ENCODE peak calls at places on chromosomes 5 and 9, in five cellular contexts. M, J, E, F and A are unnamed samples.

GRCh38 chr5:17411436-17411835 is 86.6 kb upstream of the TAF11L2 start:
- DNase-seq in M (no peak), F (no peak), E (no peak), J (no peak), A (no peak)

GRCh38 chr5:61796773-61797172 is 464.7 kb downstream of the ZSWIM6 start:
- DNase-seq in E (no peak), F (no peak), J (no peak), M (no peak), A (no peak)

GRCh38 chr5:94309166-94309565 is 309.2 kb downstream of the KIAA0825 start:
- DNase-seq in F (no peak), J (no peak), M (no peak), E (no peak), A (no peak)

GRCh38 chr5:141508440-141508807 is 19.5 kb downstream of the PCDHGC5 start:
- DNase-seq in E (no peak), F (peak; percentile 49), M (no peak), J (no peak), A (no peak)

GRCh38 chr5:56405536-56405935 is 172.4 kb upstream of the ANKRD55 start:
- DNase-seq in M (no peak), J (no peak), E (no peak), F (no peak), A (no peak)

GRCh38 chr5:125326114-125326513 is 579.7 kb upstream of the ZNF608 start:
- DNase-seq in E (no peak), J (peak; percentile 93), M (peak; percentile 89), F (peak; percentile 51), A (peak; percentile 40)

GRCh38 chr5:12910611-12911010 is 1006.4 kb upstream of the CTNND2 start:
- DNase-seq in J (peak; percentile 84), M (no peak), F (no peak), E (no peak), A (no peak)

GRCh38 chr5:54443264-54443663 is 12.2 kb upstream of the HSPB3 start:
- DNase-seq in J (peak; percentile 51), M (no peak), F (peak; percentile 30), E (no peak), A (no peak)

GRCh38 chr5:40410939-40411635 is 268.6 kb upstream of the PTGER4 start:
- DNase-seq in F (peak; percentile 43), J (no peak), M (no peak), E (no peak), A (no peak)

GRCh38 chr9:137052998-137053943 is 590 bp downstream of the ENTPD2 start:
- DNase-seq in J (no peak), M (no peak), F (no peak), E (no peak), A (no peak)

GRCh38 chr9:31142456-31142855 is 1242.0 kb upstream of the ACO1 start:
- DNase-seq in J (no peak), F (peak; percentile 2), E (no peak), M (no peak), A (no peak)

GRCh38 chr5:173648308-173648866 is 31.9 kb upstream of the BOD1 start:
- DNase-seq in J (no peak), F (no peak), M (no peak), E (no peak), A (no peak)

GRCh38 chr5:38500861-38501260 is 55.6 kb downstream of the LIFR start:
- DNase-seq in J (no peak), E (no peak), M (no peak), F (no peak), A (no peak)

GRCh38 chr5:112371054-112371453 is 48.0 kb downstream of the EPB41L4A start:
- DNase-seq in J (no peak), M (no peak), E (no peak), F (no peak), A (no peak)

GRCh38 chr5:66197764-66198405 is 53.8 kb downstream of the SREK1 start:
- DNase-seq in F (no peak), E (no peak), M (no peak), J (no peak), A (no peak)

GRCh38 chr5:17154211-17154996 is 63.0 kb upstream of the BASP1 start:
- DNase-seq in E (no peak), F (peak; percentile 91), M (no peak), J (peak; percentile 72), A (peak; percentile 47)

GRCh38 chr5:142432369-142432863 is 107.6 kb upstream of the SPRY4 start:
- DNase-seq in J (no peak), E (no peak), F (peak; percentile 73), M (no peak), A (peak; percentile 75)

GRCh38 chr9:120755827-120756434 is 37.3 kb downstream of the FBXW2 start:
- DNase-seq in M (peak; percentile 29), E (peak; percentile 71), J (peak; percentile 65), F (peak; percentile 21), A (peak; percentile 71)

GRCh38 chr5:87002485-87002884 is 265.2 kb upstream of the RASA1 start:
- DNase-seq in M (no peak), F (no peak), J (no peak), E (no peak), A (no peak)

GRCh38 chr9:131707677-131708612 is 31.9 kb downstream of the RAPGEF1 start:
- DNase-seq in M (peak; percentile 95), J (peak; percentile 76), F (peak; percentile 52), E (no peak), A (peak; percentile 79)

GRCh38 chr5:59873113-59873512 is 20.4 kb downstream of the PDE4D start:
- DNase-seq in J (no peak), F (peak; percentile 66), E (no peak), M (no peak), A (no peak)

GRCh38 chr5:61449756-61450155 is 117.7 kb downstream of the ZSWIM6 start:
- DNase-seq in F (no peak), E (no peak), J (no peak), M (no peak), A (peak; percentile 39)

GRCh38 chr9:108035485-108035884 is 545.9 kb upstream of the KLF4 start:
- DNase-seq in M (no peak), E (no peak), J (no peak), F (no peak), A (no peak)

GRCh38 chr9:108039012-108039411 is 549.4 kb upstream of the KLF4 start:
- DNase-seq in M (no peak), F (no peak), J (no peak), E (no peak), A (no peak)

GRCh38 chr9:108040783-108041182 is 551.2 kb upstream of the KLF4 start:
- DNase-seq in E (no peak), M (no peak), J (no peak), F (no peak), A (peak; percentile 8)

GRCh38 chr9:108041551-108041950 is 552.0 kb upstream of the KLF4 start:
- DNase-seq in F (no peak), M (no peak), J (no peak), E (no peak), A (no peak)

GRCh38 chr9:108039491-108039890 is 549.9 kb upstream of the KLF4 start:
- DNase-seq in E (no peak), F (no peak), M (no peak), J (no peak), A (no peak)
- H3K4me1 ChIP-seq in E (no peaks in the 10 kb centered on the region), F (peaks cover 13% of the 10 kb centered on the region), M (no peaks in the 10 kb centered on the region), J (peaks cover 12% of the 10 kb centered on the region), A (no peaks in the 10 kb centered on the region)

GRCh38 chr9:134223601-134224122 is 59.3 kb upstream of the RNU6ATAC start:
- DNase-seq in J (no peak), F (no peak), E (no peak), M (peak; percentile 41), A (no peak)
- H3K4me1 ChIP-seq in J (no peaks in the 10 kb centered on the region), F (peaks cover 15% of the 10 kb centered on the region), E (peaks cover 11% of the 10 kb centered on the region), M (peaks cover 8% of the 10 kb centered on the region), A (no peaks in the 10 kb centered on the region)

DNA sequence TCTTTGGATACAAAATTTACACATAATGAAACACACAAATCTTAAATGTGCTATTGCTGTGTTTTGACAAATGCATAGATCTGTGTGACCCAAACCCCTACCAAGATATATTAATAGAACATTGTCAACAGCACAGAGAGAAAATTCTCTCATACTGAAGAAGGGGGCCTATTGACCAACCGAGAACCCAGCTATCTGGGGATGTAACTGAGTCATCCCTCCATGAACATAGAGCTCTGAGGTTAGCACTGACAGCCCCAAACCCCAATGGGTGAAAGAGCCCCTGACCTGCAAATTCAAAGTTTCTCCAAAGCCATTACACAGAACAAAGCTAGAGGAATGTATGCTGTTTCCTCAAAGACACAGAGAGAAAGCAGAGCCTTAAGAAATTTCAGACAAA is 180.8 kb downstream of the PAX5 start:
- DNase-seq in E (no peak), J (no peak), M (no peak), F (no peak), A (no peak)
- H3K4me1 ChIP-seq in E (peaks cover 7% of the 10 kb centered on the region), J (no peaks in the 10 kb centered on the region), M (no peaks in the 10 kb centered on the region), F (no peaks in the 10 kb centered on the region), A (no peaks in the 10 kb centered on the region)

DNA sequence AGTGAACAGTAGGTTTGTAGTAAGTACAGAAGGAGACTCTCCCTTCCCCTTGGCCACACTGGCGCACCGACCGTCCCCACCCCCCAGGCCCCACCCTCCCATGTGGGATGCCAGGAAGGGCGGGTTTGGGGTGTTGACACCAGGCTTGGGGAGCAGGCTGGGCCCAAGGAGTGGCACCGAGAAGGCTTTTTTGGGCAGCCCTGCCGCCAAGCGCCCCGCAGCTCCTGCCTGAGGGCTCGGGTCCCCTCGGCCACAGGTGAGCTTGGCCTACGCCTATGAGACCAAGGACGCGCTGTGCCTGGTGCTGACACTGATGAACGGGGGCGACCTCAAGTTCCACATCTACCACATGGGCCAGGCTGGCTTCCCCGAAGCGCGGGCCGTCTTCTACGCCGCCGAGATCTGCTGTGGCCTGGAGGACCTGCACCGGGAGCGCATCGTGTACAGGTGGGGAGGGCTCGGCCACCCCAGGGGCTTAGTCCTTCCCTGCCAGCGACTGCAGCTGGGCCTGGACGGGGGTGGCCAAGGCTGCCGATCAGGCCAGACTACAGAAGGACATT is 7.3 kb downstream of the GRK6 start:
- DNase-seq in E (no peak), F (no peak), J (no peak), M (no peak), A (no peak)
- H3K4me1 ChIP-seq in E (no peaks in the 10 kb centered on the region), F (no peaks in the 10 kb centered on the region), J (no peaks in the 10 kb centered on the region), M (peaks cover 10% of the 10 kb centered on the region), A (no peaks in the 10 kb centered on the region)

DNA sequence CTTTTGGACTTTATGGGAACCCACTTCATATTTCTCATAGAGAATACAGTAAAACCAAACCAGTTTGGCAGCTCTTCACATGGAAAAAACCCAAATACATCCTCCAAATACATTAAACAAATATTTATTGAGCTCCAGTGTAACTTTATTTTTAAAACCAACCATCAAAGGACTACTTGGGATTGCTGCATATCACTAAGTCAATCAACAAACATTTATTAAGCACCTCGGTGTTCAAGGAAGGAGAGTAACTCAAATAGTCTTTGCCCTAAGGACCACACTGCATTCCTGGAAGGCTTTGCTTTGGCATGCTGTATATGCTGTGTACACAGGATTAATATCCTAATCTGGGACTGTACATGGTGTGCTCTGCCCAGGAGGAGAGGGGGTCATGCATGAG is 11.2 kb downstream of the VDAC1 start:
- DNase-seq in M (peak; percentile 1), F (no peak), J (no peak), E (no peak), A (no peak)
- H3K4me1 ChIP-seq in M (peaks cover 53% of the 10 kb centered on the region), F (peaks cover 85% of the 10 kb centered on the region), J (peaks cover 38% of the 10 kb centered on the region), E (peaks cover 11% of the 10 kb centered on the region), A (peaks cover 14% of the 10 kb centered on the region)